ENCODE peak calls at places on chromosomes 3 and 15, in seven cellular contexts. H is bronchial epithelial cell; S is sigmoid colon; G is HTR-8/SVneo; M is Ammon's horn; I is stimulated activated CD4-positive, alpha-beta T cell treated with anti-CD3 and anti-CD28 coated beads, Interleukin-1b, Interleukin-23, amount 100 ng/mL, for 24 hours; U is left ventricle myocardium inferior. P is an unnamed sample.

GRCh38 chr15:92112180-92112579 is 258.7 kb downstream of the SLCO3A1 start:
- DNase-seq in H (no peak), I (no peak), G (no peak), S (peak; percentile 45), U (no peak), M (peak; percentile 65), P (peak; percentile 58)

GRCh38 chr3:154243353-154243752 is 80.9 kb downstream of the DHX36 start:
- DNase-seq in M (no peak), I (no peak), S (no peak), G (no peak), U (no peak), H (peak; percentile 68), P (peak; percentile 20)

GRCh38 chr3:98209244-98209643 is 42.7 kb downstream of the OR5H15 start:
- DNase-seq in H (no peak), G (no peak), I (no peak), M (no peak), S (no peak), U (no peak), P (no peak)

GRCh38 chr15:77421370-77421700 is 647 bp downstream of the HMG20A start:
- DNase-seq in G (no peak), S (no peak), U (no peak), I (no peak), H (peak; percentile 18), M (peak; percentile 19), P (no peak)

GRCh38 chr3:98341758-98342157 is 11.9 kb upstream of the OR5K4 start:
- DNase-seq in U (no peak), S (no peak), I (no peak), H (no peak), M (no peak), G (no peak), P (no peak)

GRCh38 chr15:66573348-66573718 is 7.5 kb upstream of the LCTL start:
- DNase-seq in G (no peak), U (no peak), S (no peak), M (no peak), H (no peak), I (no peak), P (no peak)

GRCh38 chr3:10260211-10260701 is 12.0 kb downstream of the TATDN2 start:
- DNase-seq in M (no peak), U (no peak), G (no peak), H (no peak), S (peak; percentile 12), I (no peak), P (no peak)

GRCh38 chr3:42741796-42742195 is 31.3 kb downstream of the CCDC13 start:
- DNase-seq in S (no peak), G (no peak), H (no peak), I (no peak), U (no peak), M (no peak), P (no peak)

GRCh38 chr15:40958146-40958545 is 4.9 kb downstream of the CHAC1 start:
- DNase-seq in M (no peak), S (no peak), G (no peak), U (no peak), I (no peak), H (no peak), P (no peak)

GRCh38 chr3:172176385-172176784 is 137.0 kb downstream of the FNDC3B start:
- DNase-seq in M (no peak), U (no peak), S (no peak), H (no peak), I (no peak), G (no peak), P (no peak)

GRCh38 chr3:142459929-142460328 is 12.1 kb upstream of the XRN1 start:
- DNase-seq in U (no peak), G (no peak), H (no peak), M (no peak), S (no peak), I (no peak), P (no peak)

GRCh38 chr3:102671005-102671404 is 236.2 kb downstream of the ZPLD1 start:
- DNase-seq in S (no peak), U (no peak), I (no peak), M (no peak), G (no peak), H (no peak), P (no peak)

GRCh38 chr3:163328680-163329079 is 1749.6 kb downstream of the SI start:
- DNase-seq in H (no peak), S (no peak), U (no peak), G (no peak), M (no peak), I (no peak), P (no peak)

GRCh38 chr3:62161306-62161705 is 212.0 kb downstream of the FEZF2 start:
- DNase-seq in H (no peak), G (no peak), S (no peak), I (no peak), M (no peak), U (no peak), P (peak; percentile 81)

GRCh38 chr15:94272251-94272898 is 41.0 kb downstream of the MCTP2 start:
- DNase-seq in M (no peak), S (no peak), I (no peak), U (no peak), H (no peak), G (no peak), P (no peak)

GRCh38 chr15:70127288-70127746 is 29.6 kb upstream of the TLE3 start:
- DNase-seq in G (no peak), U (peak; percentile 55), M (peak; percentile 67), I (no peak), H (no peak), S (peak; percentile 78), P (peak; percentile 98)

GRCh38 chr15:100633763-100634075 is 31.3 kb downstream of the ASB7 start:
- DNase-seq in H (no peak), G (no peak), U (no peak), M (no peak), I (no peak), S (no peak), P (no peak)

GRCh38 chr3:52973806-52974205 is 72.1 kb downstream of the SFMBT1 start:
- DNase-seq in H (no peak), U (no peak), S (no peak), M (no peak), I (no peak), G (peak; percentile 9), P (no peak)

GRCh38 chr3:84125760-84126159 is 833.0 kb upstream of the CADM2 start:
- DNase-seq in H (no peak), U (no peak), G (no peak), I (no peak), S (no peak), M (no peak), P (no peak)

GRCh38 chr3:41972802-41973201 is 10.9 kb upstream of the ULK4 start:
- DNase-seq in S (no peak), H (no peak), G (no peak), U (no peak), M (no peak), I (no peak), P (no peak)

GRCh38 chr3:124751501-124751900 is 21.2 kb downstream of the UMPS start:
- DNase-seq in G (no peak), H (no peak), S (no peak), U (no peak), M (no peak), I (no peak), P (no peak)

GRCh38 chr3:177571271-177571972 is 374.1 kb upstream of the TBL1XR1 start:
- DNase-seq in H (no peak), U (no peak), G (no peak), I (no peak), S (no peak), M (no peak), P (no peak)

GRCh38 chr15:83285979-83286553 is 1.6 kb upstream of the BNC1 start:
- DNase-seq in U (no peak), S (no peak), M (no peak), G (peak; percentile 68), I (no peak), H (peak; percentile 81), P (peak; percentile 97)

GRCh38 chr3:41640076-41640475 is 321.8 kb downstream of the ULK4 start:
- DNase-seq in G (no peak), M (no peak), H (peak; percentile 58), S (no peak), U (no peak), I (no peak), P (no peak)

GRCh38 chr3:39907981-39908380 is 98.6 kb downstream of the MYRIP start:
- DNase-seq in M (no peak), H (no peak), U (peak; percentile 17), G (no peak), I (no peak), S (no peak), P (no peak)

GRCh38 chr3:64268926-64269325 is 43.7 kb upstream of the PRICKLE2 start:
- DNase-seq in H (no peak), I (no peak), S (no peak), U (peak; percentile 32), G (no peak), M (no peak), P (no peak)

GRCh38 chr3:119751423-119751822 is 30.5 kb upstream of the NR1I2 start:
- DNase-seq in H (no peak), S (no peak), M (no peak), I (no peak), G (no peak), U (no peak), P (no peak)

GRCh38 chr3:30455840-30456239 is 150.6 kb upstream of the TGFBR2 start:
- DNase-seq in G (no peak), H (no peak), I (no peak), S (peak; percentile 90), U (peak; percentile 35), M (no peak), P (no peak)

GRCh38 chr15:66145242-66146182 is 108.0 kb downstream of the MEGF11 start:
- DNase-seq in S (no peak), G (no peak), M (no peak), H (no peak), U (no peak), I (no peak), P (peak; percentile 29)

GRCh38 chr15:77540346-77541060 is 92.2 kb downstream of the LINGO1 start:
- DNase-seq in U (no peak), I (no peak), H (no peak), S (peak; percentile 40), G (no peak), M (no peak), P (no peak)

GRCh38 chr3:188673509-188674239 is 498.1 kb upstream of the TPRG1 start:
- DNase-seq in S (no peak), M (no peak), U (no peak), I (no peak), G (peak; percentile 53), H (peak; percentile 99), P (peak; percentile 82)

GRCh38 chr3:94024385-94024784 is 4.0 kb downstream of the STX19 start:
- DNase-seq in G (no peak), H (no peak), I (no peak), U (no peak), M (no peak), S (no peak), P (peak; percentile 3)

GRCh38 chr15:49984436-49984835 is 134.6 kb downstream of the ATP8B4 start:
- DNase-seq in S (no peak), H (no peak), G (no peak), M (no peak), U (no peak), I (no peak), P (no peak)

GRCh38 chr3:123658118-123658859 is 73.4 kb upstream of the HACD2 start:
- DNase-seq in M (peak; percentile 58), H (no peak), G (no peak), U (peak; percentile 48), I (no peak), S (peak; percentile 92), P (peak; percentile 67)

GRCh38 chr3:57147071-57147470 is 18.1 kb downstream of the IL17RD start:
- DNase-seq in H (no peak), I (no peak), U (no peak), M (no peak), G (no peak), S (no peak), P (no peak)

GRCh38 chr15:89662893-89663673 is 7.8 kb upstream of the KIF7 start:
- DNase-seq in H (peak; percentile 47), I (no peak), M (no peak), G (peak; percentile 92), U (peak; percentile 74), S (peak; percentile 80), P (peak; percentile 99)

GRCh38 chr3:113533534-113533892 is 1.2 kb downstream of the SIDT1 start:
- DNase-seq in G (no peak), S (no peak), M (peak; percentile 17), H (no peak), U (no peak), I (no peak), P (no peak)

GRCh38 chr15:90482124-90483011 is 47.4 kb upstream of the CRTC3 start:
- DNase-seq in M (peak; percentile 84), I (no peak), U (no peak), H (no peak), S (no peak), G (peak; percentile 44), P (peak; percentile 49)